ENCODE peak calls at places on chromosomes 11 and 22, in six cellular contexts. N is left ventricle myocardium superior; Z is 8988T; H is NCI-H748 treated with DMSO at 0.1 percent for 48 hours; Q is HEK293T; A is activated CD4-positive, CD25-positive, alpha-beta regulatory T cell treated with anti-CD3 and anti-CD28 coated beads, Interleukin-2, amount 50 U/mL, for 16 hours. E is an unnamed sample.

GRCh38 chr11:8298801-8299786 is 35.4 kb upstream of the LMO1 start:
- DNase-seq in H (no peak), N (no peak), Q (no peak), A (no peak), Z (no peak), E (no peak)

GRCh38 chr11:75214843-75215242 is 25.7 kb upstream of the TPBGL start:
- DNase-seq in H (no peak), A (no peak), Q (no peak), Z (no peak), N (no peak), E (no peak)

GRCh38 chr11:2655834-2656622 is 43.8 kb downstream of the KCNQ1OT1 start:
- DNase-seq in Q (peak; percentile 2), H (no peak), Z (no peak), A (no peak), N (no peak), E (no peak)

GRCh38 chr11:15670520-15671070 is 555.9 kb downstream of the INSC start:
- DNase-seq in Q (no peak), Z (no peak), H (no peak), N (no peak), A (no peak), E (no peak)

GRCh38 chr22:40517631-40518030 is 118.9 kb downstream of the MRTFA start:
- DNase-seq in Z (no peak), N (no peak), Q (no peak), A (no peak), H (no peak), E (no peak)

GRCh38 chr11:75195164-75195962 is 44.5 kb downstream of the SLCO2B1 start:
- DNase-seq in N (peak; percentile 87), A (no peak), Q (no peak), H (no peak), Z (no peak), E (no peak)

GRCh38 chr11:111259871-111260270 is 14.3 kb downstream of the POU2AF2 start:
- DNase-seq in Z (no peak), N (no peak), H (no peak), A (no peak), Q (no peak), E (no peak)

GRCh38 chr11:119689318-119689717 is 39.7 kb downstream of the NECTIN1 start:
- DNase-seq in H (no peak), A (no peak), Q (no peak), Z (no peak), N (no peak), E (no peak)

GRCh38 chr22:34010259-34010658 is 90.0 kb upstream of the LARGE1 start:
- DNase-seq in N (no peak), Q (no peak), H (no peak), Z (no peak), A (no peak), E (no peak)

GRCh38 chr11:46254135-46254491 is 23.3 kb upstream of the CREB3L1 start:
- DNase-seq in Q (no peak), Z (no peak), N (no peak), A (no peak), H (no peak), E (no peak)

GRCh38 chr11:66718320-66718971 is 10.6 kb downstream of the SPTBN2 start:
- DNase-seq in N (no peak), H (no peak), Q (no peak), Z (no peak), A (no peak), E (peak; percentile 52)

GRCh38 chr11:9772218-9772617 is 108.3 kb downstream of the SWAP70 start:
- DNase-seq in A (no peak), Z (no peak), N (no peak), H (no peak), Q (no peak), E (no peak)

GRCh38 chr22:24118689-24119384 is 62.5 kb upstream of the SUSD2 start:
- DNase-seq in N (peak; percentile 89), Z (no peak), Q (no peak), A (no peak), H (no peak), E (no peak)

GRCh38 chr11:14907411-14908213 is 15.6 kb upstream of the CYP2R1 start:
- DNase-seq in N (peak; percentile 90), H (peak; percentile 85), A (peak; percentile 74), Z (no peak), Q (peak; percentile 49), E (peak; percentile 89)

GRCh38 chr11:38543311-38543710 is 1945.3 kb upstream of the RAG2 start:
- DNase-seq in H (no peak), Q (no peak), Z (no peak), A (no peak), N (no peak), E (no peak)

GRCh38 chr11:95647355-95647754 is 142.2 kb downstream of the FAM76B start:
- DNase-seq in Z (no peak), H (no peak), N (no peak), A (no peak), Q (no peak), E (no peak)

GRCh38 chr11:7537260-7537659 is 23.5 kb downstream of the PPFIBP2 start:
- DNase-seq in H (no peak), Z (no peak), Q (no peak), N (no peak), A (no peak), E (no peak)

GRCh38 chr11:83241291-83241946 is 44.7 kb downstream of the CCDC90B start:
- DNase-seq in Z (peak; percentile 31), N (no peak), Q (peak; percentile 56), H (peak; percentile 21), A (no peak), E (peak; percentile 45)

GRCh38 chr11:57345555-57346151 is 7.5 kb downstream of the P2RX3 start:
- DNase-seq in H (no peak), Q (peak; percentile 77), Z (peak; percentile 84), N (peak; percentile 64), A (peak; percentile 45), E (peak; percentile 89)

GRCh38 chr11:41784513-41785335 is 325.3 kb upstream of the LRRC4C start:
- DNase-seq in Z (no peak), N (no peak), A (no peak), H (no peak), Q (no peak), E (no peak)

GRCh38 chr11:108009497-108010360 is 1.0 kb downstream of the CUL5 start:
- DNase-seq in N (no peak), A (no peak), H (no peak), Q (no peak), Z (no peak), E (no peak)

GRCh38 chr22:46575915-46576555 is 38.6 kb upstream of the CELSR1 start:
- DNase-seq in A (no peak), Q (no peak), H (no peak), Z (no peak), N (peak; percentile 48), E (peak; percentile 41)

GRCh38 chr22:46564084-46564714 is 26.8 kb upstream of the CELSR1 start:
- DNase-seq in H (no peak), N (peak; percentile 69), Z (no peak), Q (no peak), A (no peak), E (no peak)

GRCh38 chr11:126431401-126432064 is 76.0 kb downstream of the ST3GAL4 start:
- DNase-seq in N (peak; percentile 77), Q (no peak), H (no peak), Z (peak; percentile 71), A (no peak), E (no peak)

GRCh38 chr11:47239889-47240288 is 8.7 kb downstream of the ACP2 start:
- DNase-seq in A (no peak), Q (no peak), N (no peak), Z (no peak), H (no peak), E (no peak)

GRCh38 chr11:2983908-2984307 is 8.2 kb downstream of the NAP1L4 start:
- DNase-seq in Z (no peak), A (no peak), N (no peak), H (no peak), Q (no peak), E (no peak)